ENCODE peak calls at places on chromosome 13, in nine cellular contexts. G, M, S, K, D, X, N, A and F are unnamed samples.

GRCh38 chr13:32783067-32783466 is 196.8 kb downstream of the PDS5B start:
- DNase-seq in M (no peak), D (no peak), S (peak; percentile 13), A (no peak), G (no peak), K (no peak), N (no peak), X (no peak), F (no peak)

GRCh38 chr13:42803563-42804212 is 22.3 kb downstream of the FAM216B start:
- DNase-seq in N (no peak), K (no peak), A (no peak), X (no peak), D (no peak), G (no peak), S (peak; percentile 27), M (no peak), F (no peak)

GRCh38 chr13:25046985-25047660 is 48.8 kb upstream of the PABPC3 start:
- DNase-seq in M (no peak), S (no peak), D (no peak), K (peak; percentile 2), N (no peak), X (no peak), A (peak; percentile 34), G (peak; percentile 82), F (no peak)

GRCh38 chr13:44918323-44919102 is 70.8 kb downstream of the NUFIP1 start:
- DNase-seq in N (peak; percentile 87), G (peak; percentile 94), M (peak; percentile 69), A (peak; percentile 62), X (peak; percentile 86), K (peak; percentile 87), S (peak; percentile 96), D (peak; percentile 66), F (peak; percentile 90)

GRCh38 chr13:108961542-108962125 is 332.2 kb downstream of the MYO16 start:
- DNase-seq in N (no peak), X (peak; percentile 29), D (no peak), G (peak; percentile 75), M (no peak), K (peak; percentile 13), S (peak; percentile 73), A (peak; percentile 28), F (peak; percentile 8)

GRCh38 chr13:113832204-113832603 is 31.7 kb downstream of the GAS6 start:
- DNase-seq in G (no peak), M (no peak), X (no peak), D (no peak), A (no peak), N (no peak), K (no peak), S (no peak), F (no peak)

GRCh38 chr13:106567421-106568224 is at the start of gene ARGLU1:
- DNase-seq in S (no peak), G (peak; percentile 96), N (peak; percentile 94), A (peak; percentile 90), K (peak; percentile 76), M (peak; percentile 95), D (peak; percentile 90), X (peak; percentile 93), F (peak; percentile 93)

GRCh38 chr13:97116754-97117153 is 105.4 kb upstream of the MBNL2 start:
- DNase-seq in M (no peak), D (no peak), K (peak; percentile 89), G (peak; percentile 27), N (no peak), A (no peak), S (peak; percentile 78), X (no peak), F (no peak)

GRCh38 chr13:32748305-32748704 is 162.1 kb downstream of the PDS5B start:
- DNase-seq in K (no peak), X (no peak), G (no peak), S (no peak), A (no peak), N (no peak), D (no peak), M (no peak), F (no peak)